ENCODE peak calls at places on chromosomes 3 and 15, in five cellular contexts. M is activated CD8-positive, alpha-beta memory T cell treated with anti-CD3 and anti-CD28 coated beads, Interleukin-2, amount 50 U/mL, for 4 hours; C is RCC 7860; A is activated T-cell treated with anti-CD3 and anti-CD28 coated beads for 24 hours; N is T-cell. Q is an unnamed sample.

GRCh38 chr3:44981751-44982150 is 5.7 kb downstream of the EXOSC7 start:
- DNase-seq in N (no peak), M (no peak), C (no peak), A (no peak), Q (no peak)

GRCh38 chr3:172939651-172940293 is 189.2 kb downstream of the ECT2 start:
- DNase-seq in A (no peak), C (peak), N (no peak), M (no peak), Q (no peak)

GRCh38 chr3:123781571-123782275 is 102.4 kb downstream of the MYLK start:
- DNase-seq in M (no peak), C (no peak), N (no peak), A (no peak), Q (no peak)

GRCh38 chr3:138042043-138042442 is 32.1 kb downstream of the CLDN18 start:
- DNase-seq in M (no peak), A (no peak), C (no peak), N (no peak), Q (no peak)

GRCh38 chr15:37054336-37054735 is 46.0 kb downstream of the MEIS2 start:
- DNase-seq in C (no peak), N (no peak), A (no peak), M (no peak), Q (no peak)

GRCh38 chr3:38254872-38255271 is 10.7 kb upstream of the SLC22A13 start:
- DNase-seq in N (no peak), A (no peak), M (no peak), C (no peak), Q (no peak)

GRCh38 chr3:180359381-180360279 is 242.3 kb upstream of the TTC14 start:
- DNase-seq in A (no peak), C (no peak), M (no peak), N (no peak), Q (no peak)

GRCh38 chr3:130354430-130354829 is 9.0 kb downstream of the COL6A5 start:
- DNase-seq in A (no peak), C (no peak), M (no peak), N (no peak), Q (no peak)

GRCh38 chr3:117853923-117854322 is 1144.3 kb downstream of the TUSC7 start:
- DNase-seq in A (no peak), C (peak), M (no peak), N (no peak), Q (no peak)

GRCh38 chr3:184481924-184482671 is 79.5 kb upstream of the EPHB3 start:
- DNase-seq in C (no peak), A (no peak), N (no peak), M (no peak), Q (no peak)

GRCh38 chr3:16723994-16724393 is 118.8 kb upstream of the DAZL start:
- DNase-seq in C (peak), M (no peak), A (no peak), N (peak), Q (no peak)

GRCh38 chr3:194306771-194307640 is 44.1 kb downstream of the CPN2 start:
- DNase-seq in C (no peak), A (no peak), M (no peak), N (no peak), Q (no peak)

GRCh38 chr3:58222161-58222724 is 11.5 kb upstream of the DNASE1L3 start:
- DNase-seq in C (peak), N (no peak), A (no peak), M (no peak), Q (no peak)

GRCh38 chr3:13083898-13084297 is 10.7 kb upstream of the IQSEC1 start:
- DNase-seq in A (no peak), N (no peak), M (no peak), C (no peak), Q (no peak)

GRCh38 chr15:70447927-70448698 is 315.2 kb downstream of the UACA start:
- DNase-seq in A (no peak), M (peak), C (no peak), N (peak), Q (no peak)

GRCh38 chr3:146256851-146257486 is 6.1 kb upstream of the PLSCR4 start:
- DNase-seq in M (no peak), N (no peak), C (no peak), A (no peak), Q (no peak)